ENCODE peak calls at places on chromosome X, in eight cellular contexts. G, O, W, U, R, E, D and I are unnamed samples. For H3K27me3, the result is how much of the 10 kb centered on the place peaks cover.

GRCh38 chrX:13952581-13952980 is 77.1 kb downstream of the GEMIN8 start:
- DNase-seq in G (no peak), O (no peak), W (no peak), U (no peak), R (no peak), E (no peak), D (no peak), I (no peak)

GRCh38 chrX:50100188-50100587 is 100.6 kb downstream of the AKAP4 start:
- DNase-seq in G (no peak), O (no peak), W (no peak), U (peak), R (peak), E (no peak), D (no peak), I (no peak)

GRCh38 chrX:153725039-153725831 is 579 bp downstream of the ABCD1 start:
- DNase-seq in G (no peak), O (no peak), W (no peak), U (no peak), R (no peak), E (no peak), D (peak), I (no peak)

GRCh38 chrX:103215768-103216085 is 819 bp downstream of the BEX4 start:
- DNase-seq in G (no peak), O (no peak), W (no peak), U (peak), R (peak), E (no peak), D (no peak), I (no peak)

GRCh38 chrX:68018248-68019203 is 414.8 kb downstream of the OPHN1 start:
- DNase-seq in G (peak), O (no peak), W (no peak), U (peak), R (peak), E (peak), D (no peak), I (no peak)

GRCh38 chrX:8504451-8504850 is 39.8 kb downstream of the VCX3B start:
- DNase-seq in G (peak), O (no peak), W (no peak), U (no peak), R (no peak), E (peak), D (no peak), I (no peak)

GRCh38 chrX:989959-990510 is 222.4 kb downstream of the CRLF2 start:
- DNase-seq in G (peak), O (peak), W (no peak), U (peak), R (no peak), E (peak), D (peak), I (peak)

GRCh38 chrX:9878141-9878875 is 88.8 kb upstream of the CLDN34 start:
- DNase-seq in G (peak), O (no peak), W (no peak), U (peak), R (no peak), E (no peak), D (no peak), I (no peak)

GRCh38 chrX:154026136-154026806 is 6.6 kb upstream of the IRAK1 start:
- DNase-seq in G (no peak), O (no peak), W (no peak), U (no peak), R (no peak), E (no peak), D (no peak), I (no peak)

GRCh38 chrX:389021-389441 is 2.3 kb upstream of the PPP2R3B start:
- DNase-seq in G (no peak), O (no peak), W (no peak), U (no peak), R (no peak), E (no peak), D (no peak), I (no peak)

GRCh38 chrX:72299891-72300630 is 5.7 kb downstream of the CITED1 start:
- DNase-seq in G (no peak), O (no peak), W (no peak), U (no peak), R (no peak), E (no peak), D (no peak), I (no peak)

GRCh38 chrX:118764122-118764521 is 36.7 kb downstream of the IL13RA1 start:
- DNase-seq in G (no peak), O (no peak), W (no peak), U (no peak), R (no peak), E (no peak), D (no peak), I (no peak)

GRCh38 chrX:29604381-29604780 is 611.0 kb upstream of the MAGEB2 start:
- DNase-seq in G (no peak), O (no peak), W (no peak), U (no peak), R (no peak), E (no peak), D (no peak), I (no peak)

GRCh38 chrX:115392871-115393270 is 103.4 kb downstream of the LUZP4 start:
- DNase-seq in G (no peak), O (no peak), W (no peak), U (no peak), R (no peak), E (no peak), D (no peak), I (no peak)

GRCh38 chrX:41137589-41137988 is 52.3 kb downstream of the USP9X start:
- DNase-seq in G (peak), O (no peak), W (no peak), U (peak), R (no peak), E (no peak), D (no peak), I (no peak)

GRCh38 chrX:23811135-23811781 is 28.3 kb downstream of the SAT1 start:
- DNase-seq in G (no peak), O (no peak), W (peak), U (peak), R (no peak), E (no peak), D (peak), I (no peak)

GRCh38 chrX:34903316-34903715 is 39.3 kb upstream of the FAM47B start:
- DNase-seq in G (peak), O (no peak), W (no peak), U (peak), R (no peak), E (no peak), D (no peak), I (no peak)

GRCh38 chrX:150451953-150452352 is 88.8 kb downstream of the MAMLD1 start:
- DNase-seq in G (no peak), O (no peak), W (no peak), U (no peak), R (no peak), E (no peak), D (no peak), I (no peak)

GRCh38 chrX:13418126-13419091 is 98.6 kb upstream of the ATXN3L start:
- DNase-seq in G (peak), O (no peak), W (no peak), U (peak), R (no peak), E (no peak), D (no peak), I (no peak)

GRCh38 chrX:151393514-151393913 is 3.5 kb upstream of the VMA21 start:
- DNase-seq in G (no peak), O (no peak), W (no peak), U (peak), R (no peak), E (no peak), D (no peak), I (no peak)

GRCh38 chrX:18676470-18676869 is 4.6 kb upstream of the RS1 start:
- DNase-seq in G (peak), O (no peak), W (no peak), U (peak), R (peak), E (no peak), D (no peak), I (no peak)

GRCh38 chrX:105098812-105099211 is 121.7 kb downstream of the TEX13A start:
- DNase-seq in G (no peak), O (no peak), W (no peak), U (no peak), R (no peak), E (no peak), D (no peak), I (no peak)

GRCh38 chrX:13898084-13898483 is 81.2 kb upstream of the GPM6B start:
- DNase-seq in G (peak), O (no peak), W (no peak), U (peak), R (peak), E (peak), D (no peak), I (no peak)

GRCh38 chrX:132837126-132837525 is 121.3 kb downstream of the HS6ST2 start:
- DNase-seq in G (no peak), O (no peak), W (no peak), U (no peak), R (no peak), E (peak), D (no peak), I (no peak)

DNA sequence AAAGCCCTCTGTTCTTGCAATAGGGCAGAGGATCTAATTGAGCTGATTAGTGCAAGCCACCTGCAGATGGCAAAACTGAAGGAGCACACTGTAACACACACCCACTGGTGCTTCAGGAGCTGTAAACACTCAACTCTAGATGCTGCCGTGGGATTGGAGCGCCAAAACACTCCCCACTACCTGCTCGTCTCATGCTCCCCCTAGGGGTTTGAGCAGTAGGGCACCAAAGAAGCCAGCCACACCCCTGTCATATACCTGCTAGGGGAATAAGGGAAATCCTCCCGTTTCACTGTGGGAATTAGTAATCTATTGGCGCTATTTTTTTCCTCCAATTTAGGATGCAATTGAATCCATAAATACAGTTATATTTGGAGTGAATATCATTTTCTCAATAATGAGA is 360.2 kb downstream of the GLUD2 start:
- DNase-seq in G (no peak), O (no peak), W (no peak), U (no peak), R (no peak), E (no peak), D (no peak), I (no peak)
- TF ChIP-seq CTCF in G (no peak), O (no peak), W (no peak), U (no peak), R (no peak), E (no peak), D (no peak), I (no peak)

GRCh38 chrX:37776987-37777325 is 2.9 kb upstream of the CYBB start:
- DNase-seq in G (no peak), O (no peak), W (no peak), U (no peak), R (no peak), E (no peak), D (no peak), I (no peak)

GRCh38 chrX:37779857-37780256 is at the start of gene CYBB:
- DNase-seq in G (no peak), O (no peak), W (no peak), U (no peak), R (no peak), E (no peak), D (no peak), I (no peak)

GRCh38 chrX:37785569-37785968 is 5.7 kb downstream of the CYBB start:
- DNase-seq in G (no peak), O (no peak), W (peak), U (no peak), R (no peak), E (no peak), D (no peak), I (no peak)

GRCh38 chrX:37783284-37783683 is 3.4 kb downstream of the CYBB start:
- DNase-seq in G (no peak), O (no peak), W (no peak), U (no peak), R (no peak), E (no peak), D (no peak), I (no peak)

DNA sequence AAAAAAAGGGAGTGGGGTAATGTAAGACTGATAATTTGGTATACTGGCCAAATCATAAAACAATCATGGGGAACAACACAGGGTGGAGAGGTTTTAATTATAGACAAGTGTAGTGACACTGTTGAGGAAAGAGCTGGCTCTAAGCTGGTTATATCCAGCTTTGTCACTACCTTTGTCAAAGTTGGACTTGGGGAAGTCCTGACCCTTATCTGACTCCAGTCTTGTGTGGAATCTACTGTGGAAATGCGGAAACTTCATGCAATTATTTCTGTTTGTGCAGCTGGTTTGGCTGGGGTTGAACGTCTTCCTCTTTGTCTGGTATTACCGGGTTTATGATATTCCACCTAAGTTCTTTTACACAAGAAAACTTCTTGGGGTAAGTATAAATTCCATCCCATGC is 1.9 kb downstream of the CYBB start:
- DNase-seq in G (no peak), O (no peak), W (no peak), U (no peak), R (no peak), E (no peak), D (no peak), I (no peak)
- H3K4me3 ChIP-seq in G (no peak), O (no peak), W (peak), U (no peak), R (no peak), E (no peak), D (peak), I (no peak)

GRCh38 chrX:110219920-110220319 is 98.0 kb downstream of the AMMECR1 start:
- DNase-seq in G (peak), O (no peak), W (no peak), U (no peak), R (no peak), E (no peak), D (no peak), I (no peak)
- H3K27me3 ChIP-seq in G (under half), O (under half), W (under half), U (under half), R (under half), E (under half), D (under half), I (under half)

GRCh38 chrX:140725500-140725899 is 15.9 kb downstream of the LINC00632 start:
- DNase-seq in G (no peak), O (no peak), W (no peak), U (no peak), R (no peak), E (no peak), D (no peak), I (no peak)
- TF ChIP-seq CTCF in G (no peak), O (no peak), W (no peak), U (no peak), R (no peak), E (no peak), D (no peak), I (no peak)

GRCh38 chrX:44873415-44874270 is 655 bp downstream of the KDM6A start:
- DNase-seq in G (peak), O (peak), W (peak), U (peak), R (peak), E (peak), D (no peak), I (no peak)

GRCh38 chrX:44872319-44872816 is 620 bp upstream of the KDM6A start:
- DNase-seq in G (peak), O (peak), W (no peak), U (peak), R (no peak), E (no peak), D (no peak), I (no peak)

GRCh38 chrX:44874481-44875184 is 1.6 kb downstream of the KDM6A start:
- DNase-seq in G (peak), O (peak), W (no peak), U (peak), R (peak), E (no peak), D (no peak), I (no peak)

GRCh38 chrX:44872817-44873414 is at the start of gene KDM6A:
- DNase-seq in G (peak), O (peak), W (peak), U (peak), R (peak), E (peak), D (peak), I (peak)

GRCh38 chrX:44871114-44871645 is 1.8 kb upstream of the KDM6A start:
- DNase-seq in G (no peak), O (peak), W (peak), U (no peak), R (no peak), E (no peak), D (no peak), I (no peak)
- H3K4me3 ChIP-seq in G (no peak), O (no peak), W (peak), U (peak), R (peak), E (peak), D (peak), I (peak)

GRCh38 chrX:74461384-74461783 is 40.1 kb downstream of the SLC16A2 start:
- DNase-seq in G (no peak), O (no peak), W (no peak), U (no peak), R (no peak), E (no peak), D (no peak), I (no peak)
- H3K27me3 ChIP-seq in G (under half), O (under half), W (under half), U (under half), R (under half), E (under half), D (under half), I (under half)

GRCh38 chrX:43640481-43640880 is 15.6 kb upstream of the MAOA start:
- DNase-seq in G (no peak), O (no peak), W (no peak), U (no peak), R (no peak), E (no peak), D (no peak), I (no peak)
- TF ChIP-seq CTCF in G (no peak), O (no peak), W (no peak), U (no peak), R (no peak), E (no peak), D (no peak), I (no peak)

DNA sequence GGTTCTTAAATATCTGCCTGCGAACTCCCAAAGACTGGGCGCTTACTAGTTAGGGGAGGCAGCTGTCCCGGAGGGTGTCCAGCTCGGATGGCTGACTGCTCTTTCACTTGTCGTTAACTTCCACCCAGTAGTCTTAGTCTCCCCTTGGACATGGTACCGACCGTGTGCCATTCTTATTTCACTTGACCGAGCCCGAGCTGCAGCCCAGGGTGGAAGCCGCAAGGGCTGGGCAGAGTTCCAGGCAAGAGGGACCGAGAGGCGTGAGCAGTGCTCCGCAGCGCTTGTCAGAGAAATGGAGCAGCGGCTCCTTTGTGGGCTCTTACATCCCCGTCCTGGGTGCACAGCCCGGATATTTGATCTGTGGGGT is 347 bp upstream of the SLITRK2 start:
- DNase-seq in G (no peak), O (no peak), W (no peak), U (no peak), R (no peak), E (no peak), D (no peak), I (no peak)
- H3K4me3 ChIP-seq in G (no peak), O (no peak), W (peak), U (no peak), R (no peak), E (peak), D (no peak), I (no peak)